ENCODE peak calls at places on chromosomes 11 and 22, in four cellular contexts. V is CD8-positive, alpha-beta T cell; G is pancreas; J is sigmoid colon. D is an unnamed sample.

GRCh38 chr22:27999876-28000275 is 80.8 kb upstream of the PITPNB start:
- DNase-seq in V (no peak), J (no peak), G (no peak), D (no peak)

GRCh38 chr11:133163463-133164419 is 368.6 kb downstream of the OPCML start:
- DNase-seq in V (no peak), G (no peak), J (no peak), D (no peak)

GRCh38 chr11:14132312-14132711 is 169.8 kb downstream of the SPON1 start:
- DNase-seq in G (no peak), J (no peak), V (no peak), D (no peak)

GRCh38 chr11:94613120-94613519 is 46.0 kb downstream of the PIWIL4 start:
- DNase-seq in J (no peak), V (no peak), G (no peak), D (no peak)

GRCh38 chr11:134124660-134125451 is 56.0 kb downstream of the JAM3 start:
- DNase-seq in G (peak; percentile 83), J (peak; percentile 75), V (peak; percentile 20), D (no peak)

GRCh38 chr11:59667812-59668187 is 1.0 kb downstream of the PATL1 start:
- DNase-seq in G (no peak), V (no peak), J (no peak), D (no peak)

GRCh38 chr22:41043727-41044126 is 48.7 kb upstream of the EP300 start:
- DNase-seq in V (no peak), J (no peak), G (no peak), D (no peak)

GRCh38 chr22:50696799-50697561 is 24.4 kb downstream of the SHANK3 start:
- DNase-seq in G (peak; percentile 78), J (peak; percentile 64), V (no peak), D (no peak)

GRCh38 chr11:6129634-6130033 is 22.1 kb downstream of the OR56B4 start:
- DNase-seq in G (no peak), J (no peak), V (no peak), D (no peak)

GRCh38 chr11:63897459-63898156 is 19.4 kb downstream of the RCOR2 start:
- DNase-seq in J (no peak), V (no peak), G (no peak), D (no peak)

GRCh38 chr11:127106142-127106541 is 105.6 kb upstream of the KIRREL3 start:
- DNase-seq in V (no peak), G (no peak), J (no peak), D (no peak)

GRCh38 chr11:8802263-8802662 is 108.7 kb upstream of the AKIP1 start:
- DNase-seq in G (no peak), J (no peak), V (no peak), D (no peak)

GRCh38 chr11:117807482-117808272 is 10.7 kb upstream of the DSCAML1 start:
- DNase-seq in G (no peak), J (peak; percentile 88), V (peak; percentile 78), D (peak; percentile 60)

GRCh38 chr11:128269466-128269865 is 317.9 kb downstream of the ETS1 start:
- DNase-seq in G (no peak), J (no peak), V (no peak), D (no peak)

GRCh38 chr22:39456262-39457046 is at the start of gene MGAT3:
- DNase-seq in G (no peak), V (peak; percentile 26), J (no peak), D (no peak)

GRCh38 chr22:38137876-38138687 is 27.6 kb upstream of the BAIAP2L2 start:
- DNase-seq in V (no peak), J (peak; percentile 50), G (no peak), D (no peak)

GRCh38 chr22:43152355-43153071 is 1.2 kb downstream of the TSPO start:
- DNase-seq in G (peak; percentile 94), J (peak; percentile 88), V (peak; percentile 62), D (peak; percentile 54)

GRCh38 chr22:27764722-27765236 is 36.8 kb downstream of the MN1 start:
- DNase-seq in G (no peak), J (no peak), V (no peak), D (no peak)

GRCh38 chr11:67400942-67401494 is 640 bp downstream of the PPP1CA start:
- DNase-seq in G (peak; percentile 86), J (peak; percentile 80), V (no peak), D (no peak)

GRCh38 chr11:94897330-94897768 is 76.0 kb downstream of the CWC15 start:
- DNase-seq in V (peak; percentile 27), G (no peak), J (peak; percentile 76), D (no peak)

GRCh38 chr11:10931761-10932700 is 74.2 kb upstream of the ZBED5 start:
- DNase-seq in V (no peak), G (no peak), J (no peak), D (no peak)

GRCh38 chr22:20530368-20531153 is 23.2 kb downstream of the MED15 start:
- DNase-seq in G (no peak), J (no peak), V (no peak), D (no peak)

GRCh38 chr11:13777341-13777985 is 109.0 kb downstream of the FAR1 start:
- DNase-seq in V (no peak), G (no peak), J (no peak), D (no peak)

GRCh38 chr11:129364143-129364654 is 11.4 kb upstream of the BARX2 start:
- DNase-seq in G (peak; percentile 94), V (peak; percentile 77), J (peak; percentile 68), D (peak; percentile 25)

GRCh38 chr11:108025387-108026080 is 16.8 kb downstream of the CUL5 start:
- DNase-seq in G (no peak), J (no peak), V (no peak), D (no peak)

GRCh38 chr22:38110863-38111852 is 674 bp upstream of the BAIAP2L2 start:
- DNase-seq in J (no peak), V (no peak), G (peak; percentile 67), D (no peak)

GRCh38 chr22:47465809-47466208 is 703.4 kb downstream of the TBC1D22A start:
- DNase-seq in J (no peak), V (no peak), G (no peak), D (no peak)
- H3K9me3 ChIP-seq in J (peaks cover 10% of the 10 kb centered on the region), V (no peaks in the 10 kb centered on the region), G (no peaks in the 10 kb centered on the region), D (no peaks in the 10 kb centered on the region)

DNA sequence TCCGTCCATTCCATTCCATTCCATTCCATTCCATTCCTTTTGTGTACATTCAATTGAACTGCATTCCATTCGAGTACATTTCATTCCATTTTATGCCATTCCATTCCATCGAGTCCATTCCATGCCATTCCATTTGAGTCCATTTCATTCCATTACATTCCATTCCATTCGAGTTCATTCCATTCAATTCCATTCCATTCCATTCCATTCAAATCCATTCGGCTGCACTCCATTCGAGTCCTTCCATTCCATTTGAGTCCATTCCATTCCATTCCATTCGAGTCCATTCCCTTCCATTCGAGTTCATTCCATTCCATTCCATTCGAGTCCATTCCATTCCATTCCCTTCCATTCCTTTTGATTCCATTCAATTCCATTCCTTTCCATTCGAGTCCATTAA is 4800.6 kb upstream of the OR11H1 start:
- DNase-seq in G (no peak), V (no peak), J (no peak), D (no peak)
- H3K9me3 ChIP-seq in G (no peaks in the 10 kb centered on the region), V (peaks cover 31% of the 10 kb centered on the region), J (peaks cover 10% of the 10 kb centered on the region), D (peaks cover 36% of the 10 kb centered on the region)

GRCh38 chr11:74866557-74866956 is 82.3 kb downstream of the XRRA1 start:
- DNase-seq in V (no peak), J (no peak), G (no peak), D (no peak)

GRCh38 chr11:74860743-74861142 is 88.1 kb downstream of the XRRA1 start:
- DNase-seq in J (no peak), G (no peak), V (no peak), D (no peak)

DNA sequence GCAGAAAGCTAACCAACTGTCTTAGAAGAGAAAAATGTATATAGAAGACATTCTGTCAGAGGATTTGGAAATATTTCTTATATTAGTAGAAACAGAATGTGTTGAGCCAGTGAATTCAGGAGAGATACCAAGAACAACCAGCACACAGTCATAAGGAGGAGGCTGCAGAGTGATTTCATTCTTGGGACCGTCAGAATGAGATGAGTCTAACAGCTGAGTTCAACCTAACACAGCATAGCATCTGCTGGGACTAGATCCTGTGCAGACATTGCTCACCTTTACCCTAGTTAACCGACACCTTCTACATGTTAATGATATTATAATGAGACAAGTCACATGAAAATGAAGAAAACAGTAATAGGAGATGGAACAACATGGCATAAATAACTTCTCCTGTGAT is 85.5 kb downstream of the XRRA1 start:
- DNase-seq in G (no peak), V (no peak), J (no peak), D (no peak)
- H3K9me3 ChIP-seq in G (no peaks in the 10 kb centered on the region), V (peaks cover 12% of the 10 kb centered on the region), J (peaks cover 26% of the 10 kb centered on the region), D (peaks cover 21% of the 10 kb centered on the region)

DNA sequence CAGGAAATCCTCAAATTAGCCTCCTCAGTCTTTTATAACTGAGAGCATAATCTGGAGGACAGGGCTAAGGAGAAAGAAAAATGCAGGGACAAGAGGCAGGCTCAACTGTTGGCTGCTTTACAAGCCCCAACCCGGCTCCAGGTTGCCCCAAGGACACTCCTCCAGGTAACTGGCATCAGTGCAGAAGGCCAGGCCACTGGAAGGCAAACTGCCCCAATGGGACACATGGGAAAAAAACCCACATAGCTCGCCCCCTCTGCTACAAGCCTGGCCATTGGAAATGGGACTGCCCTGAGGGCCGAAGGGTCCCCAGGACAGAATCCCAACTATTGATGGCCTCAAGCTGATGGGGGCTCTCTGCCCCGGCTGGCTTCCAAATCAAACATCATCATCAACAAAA is 17.9 kb upstream of the FBLN1 start:
- DNase-seq in G (no peak), J (no peak), V (no peak), D (no peak)
- H3K9me3 ChIP-seq in G (no peaks in the 10 kb centered on the region), J (no peaks in the 10 kb centered on the region), V (no peaks in the 10 kb centered on the region), D (no peaks in the 10 kb centered on the region)

DNA sequence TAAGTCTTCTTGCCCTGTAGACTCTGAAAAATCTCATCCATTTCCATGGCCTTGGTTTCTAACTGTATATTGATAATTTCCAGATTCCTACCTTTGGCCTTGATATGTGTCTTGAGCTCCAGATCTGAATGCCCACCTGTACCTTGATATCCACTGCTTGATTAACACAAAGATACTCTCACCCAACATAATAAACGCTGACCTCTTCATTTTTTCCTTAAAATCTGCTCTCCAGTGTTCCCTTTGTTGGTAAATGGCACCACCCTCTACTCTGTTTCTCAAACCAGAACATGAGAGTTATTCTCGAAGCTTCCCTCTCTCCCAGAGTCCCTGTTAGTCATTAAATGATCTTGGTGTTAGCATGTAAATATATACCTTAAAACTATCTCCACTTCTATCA is 13.4 kb downstream of the TUG1 start:
- DNase-seq in J (no peak), V (no peak), G (no peak), D (no peak)
- H3K9me3 ChIP-seq in J (peaks cover 3% of the 10 kb centered on the region), V (peaks cover 26% of the 10 kb centered on the region), G (no peaks in the 10 kb centered on the region), D (peaks cover 7% of the 10 kb centered on the region)

GRCh38 chr11:48669146-48669545 is 180.6 kb downstream of the OR4A47 start:
- DNase-seq in J (no peak), V (no peak), G (no peak), D (no peak)
- H3K9me3 ChIP-seq in J (peaks cover 27% of the 10 kb centered on the region), V (peaks cover 16% of the 10 kb centered on the region), G (no peaks in the 10 kb centered on the region), D (peaks cover 3% of the 10 kb centered on the region)

DNA sequence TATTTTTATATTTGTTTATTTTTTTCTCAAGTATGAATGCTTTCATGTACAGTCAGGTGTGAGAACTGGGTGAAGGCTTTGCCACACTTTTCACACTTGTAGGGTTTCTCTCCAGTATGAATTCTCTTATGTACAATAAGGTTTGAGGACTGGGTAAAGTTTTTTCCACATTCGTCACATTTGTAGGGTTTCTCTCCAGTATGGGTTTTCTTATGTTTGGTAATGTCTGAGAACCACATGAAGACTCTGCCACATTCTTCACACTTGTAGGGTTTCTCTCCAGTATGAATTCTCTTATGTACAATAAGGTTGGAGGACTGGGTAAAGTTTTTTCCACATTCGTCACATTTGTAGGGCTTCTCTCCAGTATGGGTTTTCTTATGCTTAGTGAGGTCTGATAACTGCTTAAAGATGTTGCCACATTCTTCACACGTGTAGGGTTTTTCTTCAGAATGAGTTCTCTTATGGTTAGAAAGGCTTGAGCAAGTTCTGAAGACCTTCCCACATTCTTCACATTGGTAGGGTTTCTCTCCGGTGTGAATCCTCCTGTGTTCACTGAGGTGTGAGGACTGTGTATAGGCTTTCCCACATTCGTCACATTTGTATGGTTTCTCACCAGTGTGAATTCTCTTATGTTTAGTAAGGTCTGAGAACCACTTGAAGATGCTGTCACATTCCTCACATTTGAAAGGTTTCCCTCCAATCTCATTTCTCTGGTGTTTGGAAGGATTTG is 19.7 kb downstream of the ZNF195 start:
- DNase-seq in G (no peak), J (no peak), V (no peak), D (no peak)
- H3K9me3 ChIP-seq in G (peaks cover 4% of the 10 kb centered on the region), J (peaks cover 26% of the 10 kb centered on the region), V (peaks cover 74% of the 10 kb centered on the region), D (peaks cover 56% of the 10 kb centered on the region)